ENCODE peak calls at places on chromosomes 3 and 15, in nine cellular contexts. C is heart left ventricle, Y is caudate nucleus, T is suprapubic skin, I is pancreas, P is GM23248, M is brain microvascular endothelial cell, Q is esophagus squamous epithelium, A is GM23338. W is an unnamed sample.

GRCh38 chr15:65336767-65337435 is 32.4 kb downstream of the RNU5B-1 start:
- DNase-seq in M (no peak), C (no peak), P (no peak), Y (no peak), A (no peak), T (no peak), I (no peak), Q (no peak), W (no peak)

GRCh38 chr15:32861741-32862140 is 143.9 kb downstream of the GREM1 start:
- DNase-seq in A (peak), P (peak), C (no peak), T (peak), Y (peak), M (peak), Q (no peak), I (no peak), W (no peak)

GRCh38 chr3:116391296-116392201 is 53.7 kb downstream of the LSAMP start:
- DNase-seq in T (no peak), C (no peak), I (no peak), Q (no peak), P (no peak), A (no peak), M (no peak), Y (no peak), W (no peak)

GRCh38 chr15:45134682-45135604 is 5.1 kb downstream of the DUOX1 start:
- DNase-seq in C (no peak), M (no peak), I (peak), T (no peak), P (no peak), Q (no peak), Y (no peak), A (peak), W (no peak)

GRCh38 chr3:14209596-14210280 is 31.1 kb downstream of the LSM3 start:
- DNase-seq in T (no peak), P (peak), Q (no peak), C (no peak), A (no peak), I (no peak), Y (no peak), M (no peak), W (no peak)

GRCh38 chr15:48644827-48645557 is 517 bp downstream of the FBN1 start:
- DNase-seq in I (no peak), M (no peak), A (peak), Q (no peak), C (peak), P (peak), Y (peak), T (no peak), W (peak)

GRCh38 chr3:57805674-57806073 is 49.6 kb downstream of the SLMAP start:
- DNase-seq in T (no peak), C (no peak), I (no peak), A (peak), Y (no peak), P (peak), Q (no peak), M (peak), W (no peak)

GRCh38 chr3:159797771-159798170 is 190.9 kb upstream of the IL12A start:
- DNase-seq in I (no peak), A (no peak), Q (no peak), P (no peak), M (no peak), C (no peak), Y (no peak), T (no peak), W (no peak)

GRCh38 chr3:107542665-107543064 is 19.9 kb downstream of the BBX start:
- DNase-seq in C (no peak), Q (no peak), T (no peak), I (no peak), P (peak), M (no peak), Y (no peak), A (no peak), W (no peak)

GRCh38 chr15:60971719-60972118 is 257.4 kb downstream of the RORA start:
- DNase-seq in C (no peak), I (no peak), T (no peak), M (no peak), P (no peak), Q (no peak), A (no peak), Y (no peak), W (no peak)

GRCh38 chr15:57703387-57703786 is 3.1 kb upstream of the POLR2M start:
- DNase-seq in M (no peak), C (no peak), T (no peak), I (no peak), Y (no peak), A (no peak), P (no peak), Q (no peak), W (no peak)

GRCh38 chr3:131901686-131902085 is 133.1 kb downstream of the CPNE4 start:
- DNase-seq in Y (no peak), C (no peak), A (no peak), P (peak), M (no peak), T (no peak), I (no peak), Q (no peak), W (no peak)

GRCh38 chr3:18049101-18049500 is 306.7 kb upstream of the TBC1D5 start:
- DNase-seq in A (no peak), M (no peak), Y (no peak), C (no peak), I (no peak), P (no peak), T (no peak), Q (no peak), W (no peak)

GRCh38 chr15:89400997-89401590 is 66.5 kb upstream of the POLG start:
- DNase-seq in Q (no peak), T (no peak), P (no peak), I (no peak), C (no peak), A (no peak), Y (no peak), M (no peak), W (no peak)

GRCh38 chr15:89399070-89399389 is 64.4 kb upstream of the POLG start:
- DNase-seq in I (no peak), T (no peak), P (no peak), M (no peak), Q (no peak), Y (no peak), A (no peak), C (no peak), W (no peak)

GRCh38 chr15:89400121-89400996 is 65.7 kb upstream of the POLG start:
- DNase-seq in I (no peak), C (no peak), Q (no peak), T (no peak), M (no peak), P (no peak), Y (no peak), A (peak), W (no peak)

GRCh38 chr15:89397653-89398023 is 63.0 kb upstream of the POLG start:
- DNase-seq in P (no peak), T (no peak), A (no peak), I (no peak), M (no peak), Y (no peak), Q (no peak), C (no peak), W (no peak)

GRCh38 chr15:89399390-89400120 is 64.9 kb upstream of the POLG start:
- DNase-seq in A (peak), M (no peak), P (peak), I (peak), T (no peak), C (no peak), Q (no peak), Y (no peak), W (no peak)
- H3K27ac ChIP-seq in A (no peak), M (no peak), P (no peak), I (no peak), T (no peak), C (no peak), Q (no peak), Y (no peak), W (no peak)

GRCh38 chr3:43707998-43708397 is 17.3 kb downstream of the ABHD5 start:
- DNase-seq in A (no peak), T (no peak), C (no peak), M (peak), Y (no peak), P (peak), I (no peak), Q (no peak), W (no peak)
- H3K27ac ChIP-seq in A (no peak), T (peak), C (no peak), M (peak), Y (no peak), P (peak), I (no peak), Q (peak), W (no peak)

DNA sequence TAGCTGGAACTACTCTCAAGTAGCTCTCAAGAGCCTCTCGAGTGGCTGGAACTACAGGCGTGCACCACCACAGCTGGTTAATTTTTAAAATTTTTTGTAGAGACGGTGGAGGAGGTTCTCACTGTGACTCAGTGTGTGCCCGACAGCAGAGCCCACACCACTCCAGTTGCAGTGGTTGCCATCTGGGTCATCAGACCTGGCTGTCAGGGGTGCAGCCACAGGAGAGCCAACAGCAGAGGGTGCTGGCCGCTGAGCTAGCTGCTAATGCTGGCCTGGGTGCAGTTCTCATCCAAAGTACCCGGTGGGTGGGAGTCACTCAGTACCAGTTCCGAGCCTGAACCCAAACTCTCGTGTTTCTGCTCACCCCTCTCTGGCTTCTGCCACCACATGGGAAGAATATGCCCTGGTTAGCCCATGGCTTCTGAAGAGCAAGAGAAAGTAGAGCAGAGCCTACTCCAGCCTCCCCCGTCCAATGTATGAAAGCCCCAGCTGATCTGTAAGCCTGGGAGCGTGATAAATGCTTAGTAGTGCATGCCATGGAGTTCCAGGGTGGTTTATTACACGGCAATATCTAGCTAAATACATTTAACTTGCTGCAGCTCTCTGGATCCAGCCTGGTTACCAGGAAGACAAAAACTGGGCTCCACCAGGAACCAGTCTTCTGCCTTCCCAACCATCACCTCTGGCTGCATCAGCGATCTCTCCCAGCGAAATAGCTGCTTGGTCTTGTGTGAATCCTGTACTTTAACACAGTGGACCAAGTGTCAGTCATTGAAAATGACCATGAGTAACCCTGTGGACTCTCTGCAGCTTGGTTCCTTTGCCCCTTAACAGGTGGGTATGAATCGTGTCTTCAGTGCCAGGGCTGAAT is 17.1 kb downstream of the UMPS start:
- DNase-seq in I (no peak), A (no peak), P (no peak), Y (no peak), C (no peak), M (no peak), Q (no peak), T (no peak), W (no peak)
- H3K27ac ChIP-seq in I (no peak), A (no peak), P (no peak), Y (no peak), C (no peak), M (no peak), Q (no peak), T (no peak), W (no peak)

GRCh38 chr3:197030379-197031314 is 1.0 kb upstream of the MELTF start:
- DNase-seq in T (no peak), M (no peak), A (peak), I (no peak), P (no peak), C (no peak), Q (no peak), Y (no peak), W (no peak)
- H3K27ac ChIP-seq in T (peak), M (peak), A (no peak), I (no peak), P (peak), C (peak), Q (peak), Y (no peak), W (peak)

DNA sequence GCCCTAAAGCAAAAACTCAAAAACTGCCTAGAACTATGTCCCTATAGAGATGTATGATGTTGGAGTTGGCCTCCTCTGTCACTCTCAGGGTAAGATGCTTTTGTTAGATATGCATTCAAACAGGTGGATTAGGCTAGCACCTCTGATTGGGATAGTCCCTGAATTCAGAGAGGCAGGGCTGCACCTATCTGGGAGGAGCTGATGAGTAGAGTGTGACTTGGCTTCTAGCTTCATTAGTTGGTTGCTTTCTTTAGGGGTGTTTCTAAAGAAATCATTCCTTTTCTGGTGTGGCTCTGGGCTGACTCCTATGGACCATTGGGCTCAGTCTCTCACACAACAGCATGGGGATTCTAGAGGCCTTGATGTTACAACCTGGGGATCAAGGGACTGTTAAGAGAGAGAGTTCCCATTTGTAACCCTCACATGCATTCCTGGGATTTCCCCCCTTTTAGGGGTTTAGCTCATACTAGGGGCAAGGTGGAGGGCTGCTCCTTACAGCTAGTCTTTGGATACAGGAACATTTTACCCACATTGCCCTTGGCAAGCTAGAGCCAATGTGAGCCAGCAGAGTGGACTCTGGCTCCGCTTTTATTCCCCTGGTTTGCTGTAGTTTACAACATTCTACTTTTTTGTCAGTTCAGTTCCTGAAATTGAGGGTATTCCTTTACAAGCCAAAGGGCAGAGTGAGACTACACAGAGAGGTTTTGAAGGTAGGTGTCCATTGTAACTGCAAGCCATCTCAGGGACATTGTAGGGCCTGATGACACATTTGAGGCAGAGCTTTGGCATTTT is 7.5 kb downstream of the ZNF592 start:
- DNase-seq in M (no peak), P (no peak), I (no peak), Q (no peak), C (no peak), A (peak), T (no peak), Y (no peak), W (no peak)
- H3K27ac ChIP-seq in M (no peak), P (no peak), I (no peak), Q (no peak), C (no peak), A (peak), T (no peak), Y (no peak), W (no peak)